ENCODE peak calls at places on chromosomes 6 and 20, in five cellular contexts. H, X, I, Y and L are unnamed samples. For H3K4me1, the result is how much of the 10 kb centered on the place peaks cover.

GRCh38 chr20:8287328-8287727 is 155.3 kb downstream of the PLCB1 start:
- DNase-seq in H (no peak), X (no peak), I (no peak), Y (no peak), L (no peak)

GRCh38 chr20:61845276-61845675 is 220.4 kb downstream of the TAF4 start:
- DNase-seq in H (no peak), X (no peak), I (no peak), Y (peak), L (no peak)

GRCh38 chr20:1935696-1936366 is 40.6 kb downstream of the SIRPA start:
- DNase-seq in H (no peak), X (peak), I (no peak), Y (peak), L (no peak)

GRCh38 chr6:160137989-160138835 is 16.6 kb downstream of the SLC22A1 start:
- DNase-seq in H (peak), X (peak), I (no peak), Y (no peak), L (peak)

GRCh38 chr6:33689879-33690278 is 21.6 kb downstream of the UQCC2 start:
- DNase-seq in H (no peak), X (no peak), I (peak), Y (peak), L (no peak)

GRCh38 chr6:36493859-36494258 is 51.1 kb downstream of the KCTD20 start:
- DNase-seq in H (no peak), X (no peak), I (no peak), Y (no peak), L (no peak)

GRCh38 chr6:125748534-125749111 is 809 bp upstream of the HEY2 start:
- DNase-seq in H (no peak), X (no peak), I (no peak), Y (no peak), L (no peak)

GRCh38 chr6:149131891-149132290 is 185.6 kb upstream of the TAB2 start:
- DNase-seq in H (no peak), X (no peak), I (no peak), Y (no peak), L (no peak)

GRCh38 chr6:138454976-138455706 is 44.2 kb downstream of the NHSL1 start:
- DNase-seq in H (peak), X (peak), I (no peak), Y (no peak), L (no peak)

GRCh38 chr20:42492998-42493397 is 696.7 kb downstream of the PTPRT start:
- DNase-seq in H (no peak), X (no peak), I (no peak), Y (no peak), L (no peak)

DNA sequence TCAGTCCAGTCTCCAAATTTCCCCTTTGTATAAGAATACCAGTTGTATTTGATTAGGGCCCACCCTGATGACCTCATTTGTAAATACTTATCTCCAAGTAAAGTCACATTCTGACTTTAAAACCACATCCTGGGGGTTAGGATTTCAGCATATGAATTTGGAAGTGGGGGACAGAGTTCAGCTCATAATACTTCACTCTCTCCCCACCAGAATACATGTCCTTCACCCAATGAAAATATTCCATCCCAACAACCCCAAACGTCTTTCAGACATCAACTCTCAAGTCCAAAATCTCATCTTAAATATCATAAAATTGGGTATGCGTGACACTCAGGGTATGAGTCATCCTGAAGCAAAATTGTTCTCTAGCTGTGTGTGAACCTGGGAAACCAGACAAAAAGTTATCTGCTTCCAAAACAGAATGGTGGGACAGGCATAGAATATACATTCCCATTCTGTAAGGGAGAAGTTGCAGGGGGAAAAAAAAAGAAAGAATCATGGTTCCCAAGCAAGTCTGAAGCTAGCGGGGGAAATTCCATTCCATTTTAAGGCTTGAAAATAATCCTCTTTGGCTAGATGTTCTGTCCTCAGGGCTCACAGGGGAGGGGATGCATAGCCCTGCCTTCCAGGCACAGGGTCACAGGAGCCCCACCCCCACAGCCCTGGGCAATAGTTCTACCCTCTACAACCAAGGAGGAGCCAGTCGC is 113.9 kb downstream of the ADAT2 start:
- DNase-seq in H (no peak), X (no peak), I (no peak), Y (no peak), L (no peak)
- H3K4me1 ChIP-seq in H (under half), X (under half), I (under half), Y (under half), L (under half)

DNA sequence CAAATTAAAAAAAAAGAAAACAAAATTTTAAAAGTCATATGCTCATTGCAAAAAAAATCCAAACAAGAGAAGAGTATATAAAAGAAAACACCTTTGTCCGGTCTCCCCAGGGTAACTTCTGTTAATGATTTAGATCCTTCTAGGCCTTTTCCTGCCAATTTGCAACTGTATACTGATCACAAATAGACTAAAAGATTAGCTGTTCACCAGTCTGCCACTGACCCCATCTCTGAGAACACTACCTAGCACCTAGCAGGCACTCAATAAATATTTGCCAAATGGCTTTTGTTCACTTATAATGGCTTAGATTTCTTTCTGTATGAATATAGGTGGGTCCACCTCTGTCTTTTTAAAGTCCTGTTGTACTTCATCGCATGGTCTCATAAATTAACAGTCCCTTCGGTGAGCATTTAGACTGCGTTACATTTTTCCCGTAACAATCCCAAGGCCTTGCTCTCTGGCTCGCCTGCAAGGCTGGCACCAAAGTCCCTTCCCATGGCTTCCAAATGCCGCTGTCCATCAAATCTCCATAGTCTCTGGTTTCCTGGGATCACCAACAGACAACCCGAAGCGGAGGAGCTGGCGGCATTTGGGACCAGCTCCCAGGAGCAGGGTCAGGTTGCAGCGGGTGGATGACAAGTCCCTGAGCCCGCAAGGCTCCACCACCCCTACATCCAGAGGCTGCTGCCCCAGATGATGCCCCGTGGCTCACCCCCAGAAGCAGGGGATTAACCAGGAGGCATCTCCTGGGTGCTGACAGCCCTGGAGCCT is 11.8 kb downstream of the JPH2 start:
- DNase-seq in H (no peak), X (peak), I (no peak), Y (peak), L (no peak)
- H3K4me1 ChIP-seq in H (under half), X (half or more), I (under half), Y (half or more), L (under half)

GRCh38 chr6:17966451-17966850 is 21.0 kb downstream of the KIF13A start:
- DNase-seq in H (no peak), X (no peak), I (no peak), Y (no peak), L (no peak)
- H3K4me1 ChIP-seq in H (under half), X (half or more), I (half or more), Y (half or more), L (under half)

GRCh38 chr6:157610451-157610999 is 212.5 kb upstream of the SNX9 start:
- DNase-seq in H (no peak), X (no peak), I (no peak), Y (no peak), L (no peak)

GRCh38 chr6:157609556-157609955 is 213.5 kb upstream of the SNX9 start:
- DNase-seq in H (no peak), X (no peak), I (no peak), Y (no peak), L (no peak)

GRCh38 chr6:157613011-157613522 is 210.0 kb upstream of the SNX9 start:
- DNase-seq in H (peak), X (no peak), I (no peak), Y (no peak), L (no peak)

GRCh38 chr6:157609117-157609516 is 213.9 kb upstream of the SNX9 start:
- DNase-seq in H (no peak), X (no peak), I (no peak), Y (no peak), L (no peak)

GRCh38 chr6:157611406-157611805 is 211.6 kb upstream of the SNX9 start:
- DNase-seq in H (no peak), X (no peak), I (no peak), Y (no peak), L (no peak)
- H3K4me1 ChIP-seq in H (under half), X (under half), I (under half), Y (under half), L (under half)

DNA sequence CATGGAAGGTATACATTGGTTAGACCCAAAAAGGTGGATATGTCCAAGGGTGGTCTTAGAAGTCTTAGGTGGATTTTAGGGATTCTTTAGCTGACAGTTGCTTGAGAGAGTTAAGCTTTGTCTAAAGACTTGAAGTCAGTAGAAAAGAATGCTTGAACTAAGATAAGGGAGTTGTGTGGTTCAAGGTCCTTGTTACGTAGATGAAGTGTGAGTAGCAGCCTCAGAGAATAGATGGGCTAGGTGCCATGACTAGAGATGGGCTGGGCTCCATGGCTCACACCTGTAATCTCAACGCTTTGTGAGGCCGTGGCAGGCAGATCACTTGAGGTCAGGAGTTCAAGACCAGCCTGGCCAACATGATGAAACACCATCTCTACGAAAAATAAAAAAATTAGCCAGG is 1.7 kb downstream of the SHLD1 start:
- DNase-seq in H (no peak), X (no peak), I (no peak), Y (no peak), L (no peak)
- H3K4me1 ChIP-seq in H (under half), X (under half), I (under half), Y (under half), L (half or more)

GRCh38 chr6:35024601-35025054 is 116.5 kb downstream of the TCP11 start:
- DNase-seq in H (peak), X (peak), I (peak), Y (peak), L (no peak)

GRCh38 chr6:35023601-35024000 is 117.5 kb downstream of the TCP11 start:
- DNase-seq in H (no peak), X (no peak), I (no peak), Y (no peak), L (no peak)

GRCh38 chr6:35027807-35028206 is 113.3 kb downstream of the TCP11 start:
- DNase-seq in H (no peak), X (no peak), I (no peak), Y (no peak), L (no peak)

GRCh38 chr6:35026434-35027222 is 114.5 kb downstream of the TCP11 start:
- DNase-seq in H (no peak), X (no peak), I (peak), Y (no peak), L (no peak)

DNA sequence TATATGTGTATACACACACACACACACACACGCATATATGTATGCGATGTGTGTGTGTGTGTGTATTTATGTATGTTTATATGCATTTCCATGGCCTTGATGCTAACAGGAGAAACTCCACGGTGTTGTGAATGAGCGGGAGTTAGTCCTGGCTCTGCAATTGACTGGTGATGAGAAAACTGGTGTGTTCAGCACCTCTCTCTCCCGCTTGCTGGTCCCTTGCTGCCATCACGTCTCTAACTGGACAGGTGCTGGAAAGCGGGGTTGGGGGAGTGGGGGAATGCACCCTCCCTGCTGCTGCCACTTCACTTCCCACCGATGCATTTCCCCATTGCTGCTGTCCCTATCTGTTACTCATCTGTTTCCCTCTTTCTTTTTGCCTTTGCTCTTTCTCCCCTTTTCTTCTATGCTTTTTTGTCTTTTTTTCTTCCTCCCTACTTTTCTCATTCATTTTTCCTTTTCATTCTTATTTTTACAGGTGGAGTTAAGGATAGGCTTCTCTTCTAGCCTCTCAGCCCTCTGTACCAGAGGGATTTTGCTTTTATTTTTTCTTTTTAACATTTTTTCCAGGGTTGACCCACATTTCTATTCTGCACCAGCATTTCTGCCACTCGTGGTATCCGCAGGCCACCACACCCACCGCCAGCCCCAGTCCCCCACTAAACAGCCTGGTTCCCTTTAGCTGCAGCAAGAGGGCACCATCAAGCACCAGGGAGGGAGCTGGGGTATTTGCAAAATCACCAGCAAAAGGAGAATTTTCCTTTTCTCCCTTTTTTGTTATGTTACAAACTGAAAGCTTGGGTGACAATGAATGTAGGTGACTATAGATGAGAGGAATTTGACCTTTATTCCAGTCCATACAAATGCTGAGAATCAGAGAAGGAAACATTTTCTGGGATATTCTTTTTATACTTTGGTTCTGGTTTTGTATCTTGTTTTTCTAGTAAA is 115.6 kb downstream of the TCP11 start:
- DNase-seq in H (no peak), X (no peak), I (no peak), Y (no peak), L (no peak)
- H3K4me1 ChIP-seq in H (under half), X (half or more), I (half or more), Y (under half), L (under half)

GRCh38 chr6:15303920-15304291 is 58.0 kb downstream of the JARID2 start:
- DNase-seq in H (no peak), X (no peak), I (no peak), Y (no peak), L (no peak)
- H3K4me1 ChIP-seq in H (under half), X (half or more), I (half or more), Y (half or more), L (half or more)

GRCh38 chr6:112244428-112244827 is 9.9 kb downstream of the LAMA4 start:
- DNase-seq in H (no peak), X (no peak), I (no peak), Y (no peak), L (no peak)
- H3K4me1 ChIP-seq in H (under half), X (half or more), I (under half), Y (under half), L (under half)

DNA sequence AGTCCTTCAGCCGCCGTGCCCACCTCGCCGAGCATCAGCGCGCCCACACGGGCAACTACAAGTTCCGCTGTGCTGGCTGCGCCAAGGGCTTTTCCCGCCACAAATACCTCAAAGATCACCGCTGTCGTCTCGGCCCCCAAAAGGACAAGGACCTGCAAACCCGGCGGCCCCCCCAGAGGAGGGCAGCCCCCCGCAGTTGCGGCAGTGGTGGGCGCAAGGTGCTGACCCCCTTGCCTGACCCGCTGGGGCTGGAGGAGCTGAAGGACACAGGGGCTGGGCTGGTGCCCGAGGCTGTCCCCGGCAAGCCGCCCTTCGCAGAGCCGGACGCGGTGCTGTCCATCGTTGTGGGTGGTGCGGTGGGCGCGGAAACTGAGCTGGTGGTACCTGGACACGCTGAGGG is 20.1 kb upstream of the CHMP4B start:
- DNase-seq in H (no peak), X (no peak), I (no peak), Y (no peak), L (no peak)
- H3K4me1 ChIP-seq in H (under half), X (half or more), I (under half), Y (under half), L (under half)

GRCh38 chr6:30749554-30750378 is 5.4 kb upstream of the IER3 start:
- DNase-seq in H (no peak), X (no peak), I (no peak), Y (no peak), L (no peak)

GRCh38 chr6:30748851-30749540 is 4.6 kb upstream of the IER3 start:
- DNase-seq in H (no peak), X (no peak), I (no peak), Y (no peak), L (no peak)

GRCh38 chr6:30750379-30750668 is 6.0 kb upstream of the IER3 start:
- DNase-seq in H (no peak), X (no peak), I (no peak), Y (no peak), L (no peak)

GRCh38 chr6:30747300-30747687 is 2.9 kb upstream of the IER3 start:
- DNase-seq in H (no peak), X (no peak), I (no peak), Y (no peak), L (no peak)

DNA sequence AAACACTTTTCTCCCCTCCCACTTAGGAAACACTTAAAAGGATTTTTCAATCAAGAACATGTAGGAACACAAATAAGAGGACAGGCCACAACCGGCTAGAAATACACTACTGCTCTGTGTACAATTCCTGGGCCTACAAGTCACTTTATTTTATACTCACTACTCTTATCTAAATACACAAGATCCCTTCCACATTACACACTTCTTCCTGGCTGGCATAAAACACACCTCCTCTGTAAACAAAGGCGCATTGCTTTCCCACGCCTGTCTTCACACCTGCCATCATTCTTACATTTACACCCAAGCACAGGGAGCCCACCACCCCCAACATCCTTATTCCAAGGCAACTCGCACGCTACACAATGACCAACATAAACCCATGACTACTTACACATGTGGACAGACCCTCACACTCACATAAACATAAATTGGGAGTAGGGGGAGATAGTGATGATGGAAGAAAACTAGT is 4.0 kb upstream of the IER3 start:
- DNase-seq in H (no peak), X (no peak), I (no peak), Y (no peak), L (no peak)
- H3K4me1 ChIP-seq in H (half or more), X (half or more), I (half or more), Y (under half), L (under half)